ENCODE peak calls at places on chromosome 19, in nine cellular contexts. One of them, this sample, is unnamed.

GRCh38 chr19:43526884-43527859 is at the start of gene ETHE1:
- DNase-seq in activated naive CD8-positive, alpha-beta T cell treated with anti-CD3 and anti-CD28 coated beads for 36 hours: peak
- DNase-seq in pancreas: peak
- DNase-seq in head of caudate nucleus: peak
- DNase-seq in adipocyte: peak
- DNase-seq in astrocyte of the spinal cord: peak
- DNase-seq in AML-193: peak
- DNase-seq in effector memory CD4-positive, alpha-beta T cell: peak
- DNase-seq in SW 1271: peak
- DNase-seq in this sample: no peak

GRCh38 chr19:35254341-35255297 is 5.8 kb downstream of the LSR start:
- DNase-seq in activated naive CD8-positive, alpha-beta T cell treated with anti-CD3 and anti-CD28 coated beads for 36 hours: no peak
- DNase-seq in pancreas: no peak
- DNase-seq in head of caudate nucleus: no peak
- DNase-seq in adipocyte: no peak
- DNase-seq in astrocyte of the spinal cord: no peak
- DNase-seq in AML-193: no peak
- DNase-seq in effector memory CD4-positive, alpha-beta T cell: no peak
- DNase-seq in SW 1271: no peak
- DNase-seq in this sample: no peak

GRCh38 chr19:45884682-45885555 is 1.0 kb downstream of the IRF2BP1 start:
- DNase-seq in activated naive CD8-positive, alpha-beta T cell treated with anti-CD3 and anti-CD28 coated beads for 36 hours: peak
- DNase-seq in pancreas: peak
- DNase-seq in head of caudate nucleus: no peak
- DNase-seq in adipocyte: no peak
- DNase-seq in astrocyte of the spinal cord: no peak
- DNase-seq in AML-193: no peak
- DNase-seq in effector memory CD4-positive, alpha-beta T cell: no peak
- DNase-seq in SW 1271: no peak
- DNase-seq in this sample: no peak

GRCh38 chr19:46133777-46134231 is 9.3 kb upstream of the IGFL3 start:
- DNase-seq in activated naive CD8-positive, alpha-beta T cell treated with anti-CD3 and anti-CD28 coated beads for 36 hours: no peak
- DNase-seq in pancreas: no peak
- DNase-seq in head of caudate nucleus: no peak
- DNase-seq in adipocyte: no peak
- DNase-seq in astrocyte of the spinal cord: peak
- DNase-seq in AML-193: no peak
- DNase-seq in effector memory CD4-positive, alpha-beta T cell: no peak
- DNase-seq in SW 1271: no peak
- DNase-seq in this sample: no peak

GRCh38 chr19:2426661-2427322 is 594 bp downstream of the TIMM13 start:
- DNase-seq in activated naive CD8-positive, alpha-beta T cell treated with anti-CD3 and anti-CD28 coated beads for 36 hours: peak
- DNase-seq in pancreas: peak
- DNase-seq in head of caudate nucleus: no peak
- DNase-seq in adipocyte: peak
- DNase-seq in astrocyte of the spinal cord: no peak
- DNase-seq in AML-193: no peak
- DNase-seq in effector memory CD4-positive, alpha-beta T cell: peak
- DNase-seq in SW 1271: peak
- DNase-seq in this sample: peak

GRCh38 chr19:12797141-12797587 is 4.4 kb downstream of the PRDX2 start:
- DNase-seq in activated naive CD8-positive, alpha-beta T cell treated with anti-CD3 and anti-CD28 coated beads for 36 hours: no peak
- DNase-seq in pancreas: no peak
- DNase-seq in head of caudate nucleus: no peak
- DNase-seq in adipocyte: no peak
- DNase-seq in astrocyte of the spinal cord: no peak
- DNase-seq in AML-193: no peak
- DNase-seq in effector memory CD4-positive, alpha-beta T cell: no peak
- DNase-seq in SW 1271: no peak
- DNase-seq in this sample: no peak

GRCh38 chr19:52492201-52492960 is 35.1 kb upstream of the ZNF808 start:
- DNase-seq in activated naive CD8-positive, alpha-beta T cell treated with anti-CD3 and anti-CD28 coated beads for 36 hours: peak
- DNase-seq in pancreas: no peak
- DNase-seq in head of caudate nucleus: no peak
- DNase-seq in adipocyte: no peak
- DNase-seq in astrocyte of the spinal cord: no peak
- DNase-seq in AML-193: peak
- DNase-seq in effector memory CD4-positive, alpha-beta T cell: no peak
- DNase-seq in SW 1271: no peak
- DNase-seq in this sample: no peak

GRCh38 chr19:38701455-38702063 is 42.7 kb downstream of the CAPN12 start:
- DNase-seq in activated naive CD8-positive, alpha-beta T cell treated with anti-CD3 and anti-CD28 coated beads for 36 hours: no peak
- DNase-seq in pancreas: no peak
- DNase-seq in head of caudate nucleus: no peak
- DNase-seq in adipocyte: peak
- DNase-seq in astrocyte of the spinal cord: no peak
- DNase-seq in AML-193: no peak
- DNase-seq in effector memory CD4-positive, alpha-beta T cell: no peak
- DNase-seq in SW 1271: no peak
- DNase-seq in this sample: no peak

GRCh38 chr19:49109569-49110233 is 4.5 kb upstream of the LIN7B start:
- DNase-seq in activated naive CD8-positive, alpha-beta T cell treated with anti-CD3 and anti-CD28 coated beads for 36 hours: no peak
- DNase-seq in pancreas: no peak
- DNase-seq in head of caudate nucleus: no peak
- DNase-seq in adipocyte: no peak
- DNase-seq in astrocyte of the spinal cord: no peak
- DNase-seq in AML-193: no peak
- DNase-seq in effector memory CD4-positive, alpha-beta T cell: no peak
- DNase-seq in SW 1271: no peak
- DNase-seq in this sample: no peak

GRCh38 chr19:17086129-17086528 is 10.6 kb downstream of the MYO9B start:
- DNase-seq in activated naive CD8-positive, alpha-beta T cell treated with anti-CD3 and anti-CD28 coated beads for 36 hours: no peak
- DNase-seq in pancreas: no peak
- DNase-seq in head of caudate nucleus: peak
- DNase-seq in adipocyte: no peak
- DNase-seq in astrocyte of the spinal cord: no peak
- DNase-seq in AML-193: no peak
- DNase-seq in effector memory CD4-positive, alpha-beta T cell: no peak
- DNase-seq in SW 1271: no peak
- DNase-seq in this sample: no peak

GRCh38 chr19:41616785-41617621 is 9.9 kb downstream of the CEACAM4 start:
- DNase-seq in activated naive CD8-positive, alpha-beta T cell treated with anti-CD3 and anti-CD28 coated beads for 36 hours: no peak
- DNase-seq in pancreas: peak
- DNase-seq in head of caudate nucleus: no peak
- DNase-seq in adipocyte: peak
- DNase-seq in astrocyte of the spinal cord: no peak
- DNase-seq in AML-193: peak
- DNase-seq in effector memory CD4-positive, alpha-beta T cell: no peak
- DNase-seq in SW 1271: peak
- DNase-seq in this sample: no peak

GRCh38 chr19:17806945-17807344 is 12.0 kb downstream of the B3GNT3 start:
- DNase-seq in activated naive CD8-positive, alpha-beta T cell treated with anti-CD3 and anti-CD28 coated beads for 36 hours: no peak
- DNase-seq in pancreas: no peak
- DNase-seq in head of caudate nucleus: no peak
- DNase-seq in adipocyte: no peak
- DNase-seq in astrocyte of the spinal cord: no peak
- DNase-seq in AML-193: no peak
- DNase-seq in effector memory CD4-positive, alpha-beta T cell: no peak
- DNase-seq in SW 1271: no peak
- DNase-seq in this sample: no peak

GRCh38 chr19:48967346-48968178 is 2.5 kb downstream of the FTL start:
- DNase-seq in activated naive CD8-positive, alpha-beta T cell treated with anti-CD3 and anti-CD28 coated beads for 36 hours: no peak
- DNase-seq in pancreas: no peak
- DNase-seq in head of caudate nucleus: peak
- DNase-seq in adipocyte: peak
- DNase-seq in astrocyte of the spinal cord: no peak
- DNase-seq in AML-193: no peak
- DNase-seq in effector memory CD4-positive, alpha-beta T cell: no peak
- DNase-seq in SW 1271: no peak
- DNase-seq in this sample: no peak

GRCh38 chr19:42693760-42694350 is 46.4 kb downstream of the PSG3 start:
- DNase-seq in activated naive CD8-positive, alpha-beta T cell treated with anti-CD3 and anti-CD28 coated beads for 36 hours: peak
- DNase-seq in pancreas: peak
- DNase-seq in head of caudate nucleus: no peak
- DNase-seq in adipocyte: peak
- DNase-seq in astrocyte of the spinal cord: peak
- DNase-seq in AML-193: peak
- DNase-seq in effector memory CD4-positive, alpha-beta T cell: no peak
- DNase-seq in SW 1271: peak
- DNase-seq in this sample: no peak

GRCh38 chr19:1401889-1402217 is 511 bp upstream of the GAMT start:
- DNase-seq in activated naive CD8-positive, alpha-beta T cell treated with anti-CD3 and anti-CD28 coated beads for 36 hours: no peak
- DNase-seq in pancreas: no peak
- DNase-seq in head of caudate nucleus: no peak
- DNase-seq in adipocyte: no peak
- DNase-seq in astrocyte of the spinal cord: no peak
- DNase-seq in AML-193: no peak
- DNase-seq in effector memory CD4-positive, alpha-beta T cell: no peak
- DNase-seq in SW 1271: no peak
- DNase-seq in this sample: no peak

GRCh38 chr19:41563847-41564514 is 12.0 kb upstream of the CEACAM21 start:
- DNase-seq in activated naive CD8-positive, alpha-beta T cell treated with anti-CD3 and anti-CD28 coated beads for 36 hours: peak
- DNase-seq in pancreas: no peak
- DNase-seq in head of caudate nucleus: no peak
- DNase-seq in adipocyte: no peak
- DNase-seq in astrocyte of the spinal cord: no peak
- DNase-seq in AML-193: no peak
- DNase-seq in effector memory CD4-positive, alpha-beta T cell: peak
- DNase-seq in SW 1271: no peak
- DNase-seq in this sample: no peak

GRCh38 chr19:2271516-2272103 is 10.4 kb downstream of the PEAK3 start:
- DNase-seq in activated naive CD8-positive, alpha-beta T cell treated with anti-CD3 and anti-CD28 coated beads for 36 hours: no peak
- DNase-seq in pancreas: no peak
- DNase-seq in head of caudate nucleus: no peak
- DNase-seq in adipocyte: peak
- DNase-seq in astrocyte of the spinal cord: peak
- DNase-seq in AML-193: no peak
- DNase-seq in effector memory CD4-positive, alpha-beta T cell: no peak
- DNase-seq in SW 1271: no peak
- DNase-seq in this sample: no peak

GRCh38 chr19:46471778-46472543 is 598 bp upstream of the PNMA8A start:
- DNase-seq in activated naive CD8-positive, alpha-beta T cell treated with anti-CD3 and anti-CD28 coated beads for 36 hours: no peak
- DNase-seq in pancreas: no peak
- DNase-seq in head of caudate nucleus: no peak
- DNase-seq in adipocyte: no peak
- DNase-seq in astrocyte of the spinal cord: no peak
- DNase-seq in AML-193: no peak
- DNase-seq in effector memory CD4-positive, alpha-beta T cell: no peak
- DNase-seq in SW 1271: no peak
- DNase-seq in this sample: no peak

GRCh38 chr19:5470264-5470671 is 15.1 kb downstream of the ZNRF4 start:
- DNase-seq in activated naive CD8-positive, alpha-beta T cell treated with anti-CD3 and anti-CD28 coated beads for 36 hours: no peak
- DNase-seq in pancreas: no peak
- DNase-seq in head of caudate nucleus: no peak
- DNase-seq in adipocyte: no peak
- DNase-seq in astrocyte of the spinal cord: no peak
- DNase-seq in AML-193: no peak
- DNase-seq in effector memory CD4-positive, alpha-beta T cell: no peak
- DNase-seq in SW 1271: no peak
- DNase-seq in this sample: no peak

GRCh38 chr19:31147234-31147633 is 202.0 kb downstream of the TSHZ3 start:
- DNase-seq in activated naive CD8-positive, alpha-beta T cell treated with anti-CD3 and anti-CD28 coated beads for 36 hours: no peak
- DNase-seq in pancreas: no peak
- DNase-seq in head of caudate nucleus: no peak
- DNase-seq in adipocyte: no peak
- DNase-seq in astrocyte of the spinal cord: no peak
- DNase-seq in AML-193: no peak
- DNase-seq in effector memory CD4-positive, alpha-beta T cell: no peak
- DNase-seq in SW 1271: no peak
- DNase-seq in this sample: no peak

GRCh38 chr19:29635963-29636362 is 29.3 kb upstream of the PLEKHF1 start:
- DNase-seq in activated naive CD8-positive, alpha-beta T cell treated with anti-CD3 and anti-CD28 coated beads for 36 hours: no peak
- DNase-seq in pancreas: peak
- DNase-seq in head of caudate nucleus: no peak
- DNase-seq in adipocyte: no peak
- DNase-seq in astrocyte of the spinal cord: no peak
- DNase-seq in AML-193: no peak
- DNase-seq in effector memory CD4-positive, alpha-beta T cell: no peak
- DNase-seq in SW 1271: no peak
- DNase-seq in this sample: no peak

GRCh38 chr19:49669511-49669910 is 3.8 kb downstream of the BCL2L12 start:
- DNase-seq in activated naive CD8-positive, alpha-beta T cell treated with anti-CD3 and anti-CD28 coated beads for 36 hours: no peak
- DNase-seq in pancreas: no peak
- DNase-seq in head of caudate nucleus: no peak
- DNase-seq in adipocyte: no peak
- DNase-seq in astrocyte of the spinal cord: no peak
- DNase-seq in AML-193: no peak
- DNase-seq in effector memory CD4-positive, alpha-beta T cell: no peak
- DNase-seq in SW 1271: no peak
- DNase-seq in this sample: no peak

GRCh38 chr19:46198756-46199155 is 30.8 kb upstream of the IGFL1 start:
- DNase-seq in activated naive CD8-positive, alpha-beta T cell treated with anti-CD3 and anti-CD28 coated beads for 36 hours: no peak
- DNase-seq in pancreas: no peak
- DNase-seq in head of caudate nucleus: no peak
- DNase-seq in adipocyte: no peak
- DNase-seq in astrocyte of the spinal cord: no peak
- DNase-seq in AML-193: no peak
- DNase-seq in effector memory CD4-positive, alpha-beta T cell: no peak
- DNase-seq in SW 1271: no peak
- DNase-seq in this sample: no peak

GRCh38 chr19:3366104-3366760 is at the start of gene NFIC:
- DNase-seq in activated naive CD8-positive, alpha-beta T cell treated with anti-CD3 and anti-CD28 coated beads for 36 hours: peak
- DNase-seq in pancreas: peak
- DNase-seq in head of caudate nucleus: peak
- DNase-seq in adipocyte: peak
- DNase-seq in astrocyte of the spinal cord: peak
- DNase-seq in AML-193: peak
- DNase-seq in effector memory CD4-positive, alpha-beta T cell: peak
- DNase-seq in SW 1271: peak
- DNase-seq in this sample: no peak

GRCh38 chr19:53055117-53055516 is 10.6 kb downstream of the ERVV-2 start:
- DNase-seq in activated naive CD8-positive, alpha-beta T cell treated with anti-CD3 and anti-CD28 coated beads for 36 hours: no peak
- DNase-seq in pancreas: no peak
- DNase-seq in head of caudate nucleus: no peak
- DNase-seq in adipocyte: no peak
- DNase-seq in astrocyte of the spinal cord: no peak
- DNase-seq in AML-193: no peak
- DNase-seq in effector memory CD4-positive, alpha-beta T cell: no peak
- DNase-seq in SW 1271: peak
- DNase-seq in this sample: no peak

GRCh38 chr19:46714523-46715106 is 2.3 kb downstream of the PRKD2 start:
- DNase-seq in activated naive CD8-positive, alpha-beta T cell treated with anti-CD3 and anti-CD28 coated beads for 36 hours: peak
- DNase-seq in pancreas: no peak
- DNase-seq in head of caudate nucleus: no peak
- DNase-seq in adipocyte: peak
- DNase-seq in astrocyte of the spinal cord: no peak
- DNase-seq in AML-193: no peak
- DNase-seq in effector memory CD4-positive, alpha-beta T cell: no peak
- DNase-seq in SW 1271: peak
- DNase-seq in this sample: no peak

GRCh38 chr19:56139847-56140582 is 1.1 kb upstream of the ZNF444 start:
- DNase-seq in activated naive CD8-positive, alpha-beta T cell treated with anti-CD3 and anti-CD28 coated beads for 36 hours: no peak
- DNase-seq in pancreas: no peak
- DNase-seq in head of caudate nucleus: peak
- DNase-seq in adipocyte: no peak
- DNase-seq in astrocyte of the spinal cord: no peak
- DNase-seq in AML-193: no peak
- DNase-seq in effector memory CD4-positive, alpha-beta T cell: no peak
- DNase-seq in SW 1271: no peak
- DNase-seq in this sample: no peak